ENCODE peak calls at places on chromosome 2, in ten cellular contexts. X is epithelial cell of esophagus, P is PC-9, V is IMR-90, R is lung, B is A549, Z is pancreas, C is Caco-2, F is AG10803, O is sigmoid colon. L is an unnamed sample.
A peak's percentile ranks its signal among the peaks of the same experiment; 100 is the strongest.

GRCh38 chr2:104163611-104164157 is 690.2 kb upstream of the POU3F3 start:
- DNase-seq in P (no peak), C (no peak), R (no peak), B (no peak), Z (no peak), O (no peak), X (peak; percentile 0), V (no peak), F (no peak), L (peak; percentile 1)

GRCh38 chr2:102155703-102156515 is 13.4 kb downstream of the IL1R1 start:
- DNase-seq in O (peak; percentile 81), P (peak; percentile 96), C (peak; percentile 85), R (peak; percentile 57), F (peak; percentile 88), B (no peak), X (peak; percentile 92), Z (no peak), V (peak; percentile 69), L (peak; percentile 82)

GRCh38 chr2:33704352-33704751 is 105.3 kb upstream of the FAM98A start:
- DNase-seq in F (no peak), Z (no peak), R (no peak), O (no peak), B (no peak), P (no peak), V (no peak), X (no peak), C (no peak), L (no peak)

GRCh38 chr2:96159084-96159830 is 14.0 kb upstream of the DUSP2 start:
- DNase-seq in P (no peak), F (no peak), O (peak; percentile 45), R (no peak), Z (no peak), V (no peak), X (no peak), B (no peak), C (no peak), L (no peak)

GRCh38 chr2:194514281-194514680 is 1142.7 kb upstream of the SLC39A10 start:
- DNase-seq in B (no peak), O (no peak), R (no peak), Z (no peak), C (no peak), F (no peak), X (peak; percentile 80), V (no peak), P (no peak), L (no peak)

GRCh38 chr2:224885836-224886547 is 156.3 kb downstream of the DOCK10 start:
- DNase-seq in V (peak; percentile 93), B (no peak), R (no peak), C (no peak), F (peak; percentile 86), O (no peak), Z (no peak), X (peak; percentile 94), P (no peak), L (peak; percentile 92)

GRCh38 chr2:228798931-228799588 is 472.0 kb downstream of the PID1 start:
- DNase-seq in P (no peak), X (no peak), V (no peak), O (no peak), B (no peak), R (no peak), C (no peak), F (peak; percentile 16), Z (no peak), L (peak; percentile 2)

GRCh38 chr2:99139003-99139402 is 2.5 kb upstream of the C2orf15 start:
- DNase-seq in F (no peak), R (no peak), B (no peak), C (no peak), X (no peak), V (no peak), O (no peak), Z (no peak), P (no peak), L (no peak)

DNA sequence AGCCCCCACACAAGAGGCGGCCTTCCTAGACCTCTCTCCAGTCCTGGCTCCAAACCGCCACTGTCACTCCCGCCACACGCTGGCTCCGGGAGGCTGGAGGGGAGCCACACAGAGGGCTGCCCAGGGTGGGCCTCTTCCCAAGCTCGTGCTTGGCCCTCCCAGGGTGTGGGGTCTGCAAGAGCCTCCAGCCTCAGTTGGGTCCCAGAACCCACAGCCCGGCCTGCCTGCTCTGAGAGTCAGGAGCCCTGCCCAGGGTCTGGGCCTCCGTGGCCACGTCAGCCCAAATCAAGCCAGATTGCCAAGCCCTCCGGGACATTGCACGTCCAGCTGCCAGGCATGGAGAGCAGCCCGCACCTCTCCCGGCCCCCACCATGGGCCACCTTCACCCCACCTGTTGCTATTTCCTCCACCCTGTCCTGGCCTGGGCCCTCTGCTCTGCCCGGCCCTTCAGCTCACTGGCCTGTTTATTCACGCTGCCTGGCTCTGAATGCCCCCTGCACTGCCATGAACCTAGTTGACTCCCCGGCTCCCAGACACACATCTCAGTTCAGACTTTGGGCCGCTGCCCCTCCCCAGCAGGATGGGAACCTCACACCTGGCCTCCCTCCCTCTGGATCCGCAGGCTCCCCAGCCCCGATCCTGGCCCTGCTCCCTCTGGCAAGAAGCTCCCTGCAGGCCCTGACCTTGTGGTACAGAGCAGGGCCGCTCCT is 61.0 kb downstream of the BIN1 start:
- DNase-seq in B (no peak), O (peak; percentile 64), P (no peak), F (no peak), R (no peak), X (no peak), V (no peak), Z (peak; percentile 92), C (peak; percentile 36), L (peak; percentile 34)
- TF ChIP-seq CTCF in B (no peak), O (no peak), P (no peak), F (no peak), R (no peak), X (no peak), V (no peak), Z (no peak), C (no peak), L (no peak)

DNA sequence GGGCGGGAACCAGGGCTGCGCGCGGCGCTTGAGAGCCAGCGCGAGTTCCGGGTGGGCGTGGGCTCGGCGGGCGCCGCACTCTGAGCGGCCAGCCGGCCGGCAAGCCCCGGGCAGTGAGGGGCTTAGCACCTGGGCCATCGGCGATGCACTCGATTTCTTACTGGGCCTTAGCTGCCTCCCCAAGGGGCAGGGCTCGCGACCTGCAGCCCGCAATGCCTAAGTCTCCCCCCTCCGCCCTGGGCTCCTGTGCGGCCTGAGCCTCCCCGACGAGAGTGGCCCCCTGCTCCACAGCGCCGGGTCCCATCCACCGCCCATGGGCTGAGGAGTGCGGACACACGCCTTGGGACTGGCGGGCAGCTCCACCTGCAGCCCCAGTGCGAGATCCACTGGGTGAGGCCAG is 36.5 kb upstream of the MAP2 start:
- DNase-seq in F (no peak), C (no peak), V (no peak), P (no peak), R (no peak), Z (peak; percentile 62), O (peak; percentile 57), X (no peak), B (no peak), L (no peak)
- H3K4me3 ChIP-seq in F (no peak overlapping the region), C (no peak overlapping the region), V (no peak overlapping the region), P (no peak overlapping the region), R (no peak overlapping the region), Z (no peak overlapping the region), O (no peak overlapping the region), X (no peak overlapping the region), B (no peak overlapping the region), L (no peak overlapping the region)

GRCh38 chr2:24926220-24926601 is 6.2 kb upstream of the ADCY3 start:
- DNase-seq in R (no peak), X (no peak), O (no peak), P (no peak), C (no peak), F (no peak), V (no peak), Z (no peak), B (no peak), L (no peak)

GRCh38 chr2:24929230-24929629 is 9.2 kb upstream of the ADCY3 start:
- DNase-seq in R (no peak), X (no peak), O (no peak), V (no peak), Z (no peak), C (no peak), P (no peak), B (no peak), F (no peak), L (no peak)

GRCh38 chr2:24926602-24927252 is 6.7 kb upstream of the ADCY3 start:
- DNase-seq in B (no peak), V (no peak), C (no peak), F (peak; percentile 61), X (peak; percentile 59), P (no peak), Z (no peak), O (peak; percentile 89), R (peak; percentile 41), L (peak; percentile 50)

GRCh38 chr2:24925815-24926214 is 5.8 kb upstream of the ADCY3 start:
- DNase-seq in R (no peak), V (no peak), O (no peak), P (no peak), X (no peak), C (no peak), Z (no peak), B (no peak), F (no peak), L (no peak)

DNA sequence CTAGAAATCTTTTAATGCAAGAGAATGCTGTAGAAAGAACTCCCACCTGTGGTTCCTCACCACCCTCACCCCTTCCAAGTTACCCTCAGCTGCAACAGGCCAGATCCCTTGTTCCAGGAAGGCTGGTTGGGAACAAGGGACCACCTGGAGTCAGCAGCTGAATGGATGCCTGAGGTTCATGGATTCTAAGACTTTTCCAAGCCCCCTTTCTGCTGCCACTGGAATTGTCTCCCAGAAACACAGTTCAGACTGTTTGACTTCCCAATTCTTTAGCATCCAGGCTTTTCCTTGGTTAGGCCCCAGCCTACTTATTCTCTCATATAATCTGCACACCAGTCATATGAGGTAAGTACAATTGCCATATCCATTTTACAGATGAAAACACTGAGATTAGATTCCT is 8.0 kb upstream of the ADCY3 start:
- DNase-seq in V (no peak), X (no peak), O (no peak), R (no peak), F (no peak), P (no peak), C (no peak), B (no peak), Z (no peak), L (no peak)
- TF ChIP-seq CTCF in V (no peak), X (no peak), O (no peak), R (no peak), F (no peak), P (no peak), C (no peak), B (no peak), Z (no peak), L (no peak)

GRCh38 chr2:6083131-6083530 is 390.9 kb downstream of the SOX11 start:
- DNase-seq in O (no peak), F (no peak), R (no peak), B (no peak), C (no peak), P (no peak), V (no peak), Z (no peak), X (no peak), L (no peak)

GRCh38 chr2:6081955-6082354 is 389.8 kb downstream of the SOX11 start:
- DNase-seq in R (no peak), B (no peak), O (no peak), V (no peak), F (no peak), P (no peak), X (no peak), Z (no peak), C (no peak), L (no peak)

GRCh38 chr2:6080837-6081541 is 388.8 kb downstream of the SOX11 start:
- DNase-seq in O (no peak), B (no peak), F (no peak), C (no peak), Z (peak; percentile 42), R (no peak), P (no peak), V (no peak), X (no peak), L (no peak)

GRCh38 chr2:6081542-6081872 is 389.3 kb downstream of the SOX11 start:
- DNase-seq in R (no peak), V (no peak), B (no peak), C (no peak), F (no peak), X (no peak), O (no peak), Z (no peak), P (no peak), L (no peak)

DNA sequence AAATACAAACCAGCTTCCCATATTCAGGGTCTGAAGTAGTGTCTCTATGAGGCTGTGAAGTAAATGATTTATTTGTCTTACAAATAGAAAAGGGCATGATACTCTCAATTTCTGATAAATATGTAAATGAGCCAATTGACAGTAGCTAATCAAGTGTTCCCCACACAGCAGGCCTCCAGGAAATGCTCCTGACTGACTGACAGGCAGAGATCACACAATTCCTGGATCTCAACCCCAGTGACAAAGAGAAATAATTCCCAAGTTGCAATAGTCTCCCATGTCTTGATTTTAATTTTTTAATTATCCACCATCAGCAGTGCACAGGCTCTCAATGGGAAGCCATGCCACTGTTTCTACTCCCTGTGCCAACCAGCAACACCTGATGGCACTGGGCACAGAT is 390.4 kb downstream of the SOX11 start:
- DNase-seq in B (no peak), Z (no peak), F (no peak), R (no peak), P (no peak), X (no peak), V (no peak), C (no peak), O (no peak), L (no peak)
- H3K4me3 ChIP-seq in B (no peak overlapping the region), Z (no peak overlapping the region), F (no peak overlapping the region), R (no peak overlapping the region), P (no peak overlapping the region), X (no peak overlapping the region), V (no peak overlapping the region), C (no peak overlapping the region), O (no peak overlapping the region), L (no peak overlapping the region)